ENCODE peak calls at places on chromosomes 2 and 18, in ten cellular contexts. Y, T, H, Q, E, O, W, F, K and C are unnamed samples.

GRCh38 chr2:131105950-131106801 is 1.0 kb downstream of the PLEKHB2 start:
- DNase-seq in Y (peak; percentile 67), T (no peak), H (peak; percentile 54), Q (peak; percentile 12), E (no peak), O (peak; percentile 63), W (peak; percentile 11), F (no peak), K (peak; percentile 0), C (no peak)

GRCh38 chr2:23663730-23664005 is 263.3 kb downstream of the ATAD2B start:
- DNase-seq in Y (no peak), T (no peak), H (no peak), Q (no peak), E (no peak), O (no peak), W (no peak), F (no peak), K (no peak), C (no peak)

GRCh38 chr2:207142461-207142860 is 23.3 kb downstream of the KLF7 start:
- DNase-seq in Y (no peak), T (no peak), H (no peak), Q (no peak), E (no peak), O (no peak), W (no peak), F (no peak), K (no peak), C (no peak)

GRCh38 chr2:8882094-8882493 is 44.7 kb upstream of the KIDINS220 start:
- DNase-seq in Y (no peak), T (no peak), H (no peak), Q (no peak), E (no peak), O (peak; percentile 26), W (peak; percentile 52), F (no peak), K (no peak), C (no peak)

GRCh38 chr18:23106575-23106974 is 28.7 kb upstream of the CABLES1 start:
- DNase-seq in Y (peak; percentile 78), T (peak; percentile 50), H (no peak), Q (no peak), E (no peak), O (peak; percentile 61), W (no peak), F (no peak), K (no peak), C (no peak)

GRCh38 chr2:120586507-120587283 is 149.0 kb upstream of the GLI2 start:
- DNase-seq in Y (no peak), T (no peak), H (no peak), Q (no peak), E (no peak), O (no peak), W (no peak), F (no peak), K (no peak), C (no peak)

GRCh38 chr18:67730884-67731283 is 214.4 kb upstream of the DSEL start:
- DNase-seq in Y (no peak), T (no peak), H (no peak), Q (no peak), E (no peak), O (no peak), W (no peak), F (no peak), K (no peak), C (no peak)

GRCh38 chr2:167602122-167602521 is 645.3 kb downstream of the STK39 start:
- DNase-seq in Y (no peak), T (no peak), H (no peak), Q (no peak), E (no peak), O (no peak), W (no peak), F (no peak), K (no peak), C (no peak)

GRCh38 chr2:138414014-138414413 is 87.6 kb upstream of the SPOPL start:
- DNase-seq in Y (no peak), T (no peak), H (no peak), Q (no peak), E (no peak), O (no peak), W (no peak), F (no peak), K (no peak), C (no peak)

GRCh38 chr2:185108588-185108987 is 510.3 kb downstream of the ZNF804A start:
- DNase-seq in Y (no peak), T (no peak), H (no peak), Q (no peak), E (no peak), O (no peak), W (peak; percentile 29), F (no peak), K (no peak), C (no peak)